ENCODE peak calls at places on chromosomes 12 and 14, in nine cellular contexts. I is choroid plexus epithelial cell, J is GM20000, X is Peyer's patch, A is progenitor cell of endocrine pancreas, N is fibroblast of lung, P is ovary, C is H9, G is neural crest cell. L is an unnamed sample.

GRCh38 chr14:93008381-93008780 is 85.4 kb downstream of the CHGA start:
- DNase-seq in I (no peak), J (no peak), X (no peak), A (no peak), N (peak; percentile 64), P (peak; percentile 55), C (no peak), G (no peak), L (no peak)

GRCh38 chr12:67068773-67069450 is 200.2 kb upstream of the CAND1 start:
- DNase-seq in I (peak; percentile 36), J (peak; percentile 59), X (no peak), A (peak; percentile 50), N (peak; percentile 59), P (peak; percentile 33), C (peak; percentile 74), G (peak; percentile 48), L (no peak)

GRCh38 chr14:64971890-64972785 is at the start of gene RAB15:
- DNase-seq in I (no peak), J (peak; percentile 79), X (no peak), A (peak; percentile 29), N (peak; percentile 29), P (peak; percentile 64), C (no peak), G (peak; percentile 43), L (no peak)

GRCh38 chr12:39972119-39972518 is 133.8 kb downstream of the SLC2A13 start:
- DNase-seq in I (peak; percentile 21), J (no peak), X (no peak), A (no peak), N (peak; percentile 48), P (no peak), C (no peak), G (no peak), L (no peak)

GRCh38 chr12:124626841-124627502 is 59.6 kb upstream of the NCOR2 start:
- DNase-seq in I (peak; percentile 93), J (no peak), X (no peak), A (no peak), N (peak; percentile 47), P (peak; percentile 69), C (no peak), G (no peak), L (no peak)

GRCh38 chr12:105561981-105562726 is 231.7 kb downstream of the C12orf75 start:
- DNase-seq in I (peak; percentile 48), J (no peak), X (no peak), A (no peak), N (peak; percentile 91), P (peak; percentile 47), C (peak; percentile 68), G (no peak), L (no peak)

GRCh38 chr12:54981796-54982195 is 2.8 kb downstream of the TESPA1 start:
- DNase-seq in I (no peak), J (peak; percentile 25), X (no peak), A (no peak), N (no peak), P (no peak), C (no peak), G (no peak), L (no peak)

GRCh38 chr14:39733741-39734140 is 301.5 kb upstream of the FBXO33 start:
- DNase-seq in I (no peak), J (no peak), X (no peak), A (no peak), N (no peak), P (no peak), C (no peak), G (no peak), L (no peak)

GRCh38 chr14:23610090-23610814 is 25.9 kb upstream of the DHRS2 start:
- DNase-seq in I (no peak), J (no peak), X (no peak), A (no peak), N (no peak), P (no peak), C (no peak), G (no peak), L (no peak)

GRCh38 chr12:65335021-65335714 is 56.7 kb downstream of the MSRB3 start:
- DNase-seq in I (peak; percentile 97), J (no peak), X (no peak), A (no peak), N (peak; percentile 89), P (peak; percentile 30), C (no peak), G (no peak), L (no peak)

GRCh38 chr12:112183591-112184021 is 58.2 kb downstream of the TRAFD1 start:
- DNase-seq in I (peak; percentile 18), J (peak; percentile 65), X (no peak), A (no peak), N (no peak), P (no peak), C (peak; percentile 64), G (no peak), L (no peak)

GRCh38 chr12:89370850-89371249 is 18.5 kb upstream of the DUSP6 start:
- DNase-seq in I (peak; percentile 74), J (no peak), X (no peak), A (no peak), N (peak; percentile 97), P (no peak), C (no peak), G (no peak), L (no peak)

GRCh38 chr14:38391334-38391733 is 135.4 kb upstream of the CLEC14A start:
- DNase-seq in I (peak; percentile 80), J (no peak), X (no peak), A (no peak), N (peak; percentile 45), P (no peak), C (no peak), G (no peak), L (no peak)

GRCh38 chr12:94262228-94263010 is 114.0 kb downstream of the PLXNC1 start:
- DNase-seq in I (peak; percentile 97), J (peak; percentile 69), X (peak; percentile 84), A (no peak), N (peak; percentile 95), P (peak; percentile 95), C (no peak), G (no peak), L (no peak)

GRCh38 chr14:63212776-63213500 is 8.7 kb downstream of the RHOJ start:
- DNase-seq in I (no peak), J (no peak), X (no peak), A (no peak), N (no peak), P (no peak), C (no peak), G (no peak), L (no peak)

GRCh38 chr12:15428632-15429031 is 106.3 kb downstream of the PTPRO start:
- DNase-seq in I (no peak), J (no peak), X (no peak), A (no peak), N (peak; percentile 3), P (no peak), C (peak; percentile 47), G (no peak), L (no peak)
- TF ChIP-seq CTCF in I (no peak), J (no peak), X (no peak), A (no peak), N (no peak), P (no peak), C (peak; percentile 31), G (no peak), L (no peak)

GRCh38 chr12:92762773-92763172 is 60.0 kb downstream of the PLEKHG7 start:
- DNase-seq in I (no peak), J (no peak), X (no peak), A (no peak), N (peak; percentile 34), P (no peak), C (no peak), G (no peak), L (no peak)
- TF ChIP-seq CTCF in I (no peak), J (no peak), X (no peak), A (no peak), N (no peak), P (no peak), C (no peak), G (no peak), L (no peak)

DNA sequence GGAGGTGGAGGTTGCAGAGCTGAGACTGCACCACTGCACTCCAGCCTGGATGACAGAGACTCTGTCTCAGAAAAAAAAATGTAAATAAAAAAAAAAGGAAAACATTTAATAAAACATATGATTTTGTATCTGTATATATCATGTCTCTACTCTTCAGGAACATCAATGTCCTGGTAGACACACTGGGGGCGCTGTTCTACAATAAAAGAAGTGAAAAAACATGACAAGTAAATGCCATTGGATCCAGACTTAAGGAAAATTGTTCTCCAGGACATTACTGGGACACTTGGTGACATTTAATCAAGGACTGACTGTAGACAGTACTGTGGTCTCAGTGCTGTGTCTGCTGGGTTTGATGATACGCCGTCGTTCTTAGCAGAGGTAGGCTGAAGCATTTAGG is 15.5 kb upstream of the KLC1 start:
- DNase-seq in I (peak; percentile 52), J (no peak), X (no peak), A (no peak), N (no peak), P (no peak), C (no peak), G (no peak), L (no peak)
- TF ChIP-seq CTCF in I (peak; percentile 48), J (no peak), X (peak; percentile 40), A (no peak), N (peak; percentile 7), P (no peak), C (no peak), G (no peak), L (no peak)

GRCh38 chr12:131389051-131390013 is 321.6 kb upstream of the SFSWAP start:
- DNase-seq in I (no peak), J (no peak), X (no peak), A (no peak), N (no peak), P (no peak), C (no peak), G (no peak), L (no peak)

GRCh38 chr12:131391399-131391798 is 319.5 kb upstream of the SFSWAP start:
- DNase-seq in I (no peak), J (no peak), X (no peak), A (no peak), N (no peak), P (no peak), C (no peak), G (no peak), L (no peak)

GRCh38 chr12:131388164-131388795 is 322.6 kb upstream of the SFSWAP start:
- DNase-seq in I (no peak), J (no peak), X (no peak), A (no peak), N (no peak), P (no peak), C (no peak), G (no peak), L (no peak)

GRCh38 chr12:131387281-131388163 is 323.4 kb upstream of the SFSWAP start:
- DNase-seq in I (no peak), J (no peak), X (no peak), A (no peak), N (no peak), P (no peak), C (no peak), G (no peak), L (no peak)

DNA sequence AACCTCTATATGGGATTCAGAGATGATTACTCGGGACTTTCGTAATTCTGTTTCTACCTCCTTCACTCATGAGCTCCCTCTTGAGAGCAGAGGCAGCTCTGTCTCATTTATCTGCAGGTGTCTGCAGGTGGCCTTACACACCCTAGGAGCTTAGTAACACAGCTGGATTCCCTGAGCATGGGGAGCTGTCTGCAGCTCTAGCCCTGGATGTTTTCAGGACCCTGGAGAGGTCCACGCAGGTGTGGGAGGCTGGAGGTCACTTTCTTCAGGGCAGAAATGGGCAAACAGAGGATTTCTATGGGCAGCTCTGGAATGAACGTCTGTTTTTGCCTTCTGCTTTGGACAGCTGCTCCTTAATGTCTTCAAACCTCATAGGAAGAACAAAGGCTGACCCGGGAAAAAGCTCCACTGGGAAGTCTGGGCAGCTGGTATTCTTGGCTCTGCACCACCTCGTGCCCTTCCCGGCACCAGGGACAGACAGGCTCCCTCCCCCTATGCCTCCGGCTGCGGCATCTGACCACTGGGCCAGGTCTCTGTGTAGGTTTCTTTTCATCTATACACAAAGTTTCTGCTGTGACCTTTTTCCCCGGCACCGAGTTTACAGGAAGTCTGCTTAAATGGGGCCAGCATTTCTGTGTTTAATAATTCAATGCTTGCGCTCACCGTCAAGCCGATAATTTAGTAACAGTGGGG is 320.3 kb upstream of the SFSWAP start:
- DNase-seq in I (no peak), J (no peak), X (no peak), A (peak; percentile 82), N (no peak), P (no peak), C (peak; percentile 70), G (peak; percentile 35), L (no peak)
- TF ChIP-seq CTCF in I (no peak), J (no peak), X (no peak), A (no peak), N (no peak), P (no peak), C (peak; percentile 46), G (no peak), L (no peak)

L was measured in D721Med.